ENCODE peak calls at places on chromosomes 7 and 10, in eight cellular contexts. One of them, this sample, is unnamed.

GRCh38 chr10:119305860-119306513 is 98.6 kb downstream of the GRK5 start:
- DNase-seq in GM06990: peak; percentile 80
- DNase-seq in lung: peak; percentile 51
- DNase-seq in body of pancreas: no peak
- DNase-seq in fibroblast of villous mesenchyme: peak; percentile 99
- DNase-seq in SK-N-SH: no peak
- DNase-seq in AG10803: peak; percentile 98
- DNase-seq in GM12865: peak; percentile 90
- DNase-seq in this sample: peak; percentile 72

GRCh38 chr7:118995395-118995794 is 770.9 kb downstream of the ANKRD7 start:
- DNase-seq in AG10803: no peak
- DNase-seq in SK-N-SH: no peak
- DNase-seq in GM06990: no peak
- DNase-seq in fibroblast of villous mesenchyme: peak; percentile 11
- DNase-seq in lung: no peak
- DNase-seq in body of pancreas: no peak
- DNase-seq in GM12865: no peak
- DNase-seq in this sample: no peak

GRCh38 chr7:36736827-36737211 is 12.5 kb upstream of the AOAH start:
- DNase-seq in AG10803: no peak
- DNase-seq in body of pancreas: no peak
- DNase-seq in GM12865: peak; percentile 74
- DNase-seq in GM06990: peak; percentile 40
- DNase-seq in SK-N-SH: no peak
- DNase-seq in fibroblast of villous mesenchyme: no peak
- DNase-seq in lung: no peak
- DNase-seq in this sample: no peak

GRCh38 chr10:104456817-104457657 is 103.4 kb downstream of the CFAP58 start:
- DNase-seq in lung: no peak
- DNase-seq in SK-N-SH: no peak
- DNase-seq in GM12865: peak; percentile 41
- DNase-seq in GM06990: peak; percentile 9
- DNase-seq in body of pancreas: no peak
- DNase-seq in fibroblast of villous mesenchyme: no peak
- DNase-seq in AG10803: no peak
- DNase-seq in this sample: no peak

GRCh38 chr10:18104223-18104872 is 35.9 kb upstream of the CACNB2 start:
- DNase-seq in body of pancreas: peak; percentile 69
- DNase-seq in lung: peak; percentile 35
- DNase-seq in SK-N-SH: peak; percentile 34
- DNase-seq in fibroblast of villous mesenchyme: peak; percentile 37
- DNase-seq in AG10803: peak; percentile 44
- DNase-seq in GM12865: peak; percentile 56
- DNase-seq in GM06990: peak; percentile 6
- DNase-seq in this sample: no peak

GRCh38 chr10:112898540-112899395 is 51.3 kb upstream of the TCF7L2 start:
- DNase-seq in AG10803: peak; percentile 20
- DNase-seq in lung: no peak
- DNase-seq in body of pancreas: peak; percentile 36
- DNase-seq in SK-N-SH: no peak
- DNase-seq in GM12865: no peak
- DNase-seq in fibroblast of villous mesenchyme: peak; percentile 42
- DNase-seq in GM06990: no peak
- DNase-seq in this sample: no peak

GRCh38 chr10:70267161-70267933 is 16.5 kb downstream of the NPFFR1 start:
- DNase-seq in SK-N-SH: no peak
- DNase-seq in AG10803: peak; percentile 96
- DNase-seq in body of pancreas: no peak
- DNase-seq in GM06990: no peak
- DNase-seq in lung: peak; percentile 37
- DNase-seq in fibroblast of villous mesenchyme: peak; percentile 96
- DNase-seq in GM12865: peak; percentile 41
- DNase-seq in this sample: peak; percentile 97

GRCh38 chr10:125060851-125061556 is 99.4 kb downstream of the CTBP2 start:
- DNase-seq in GM06990: peak; percentile 44
- DNase-seq in GM12865: peak; percentile 50
- DNase-seq in AG10803: peak; percentile 95
- DNase-seq in lung: peak; percentile 82
- DNase-seq in body of pancreas: peak; percentile 86
- DNase-seq in fibroblast of villous mesenchyme: peak; percentile 90
- DNase-seq in SK-N-SH: peak; percentile 86
- DNase-seq in this sample: peak; percentile 73

GRCh38 chr7:130921391-130922180 is 187.6 kb upstream of the KLF14 start:
- DNase-seq in AG10803: peak; percentile 85
- DNase-seq in body of pancreas: no peak
- DNase-seq in GM06990: no peak
- DNase-seq in SK-N-SH: no peak
- DNase-seq in GM12865: no peak
- DNase-seq in fibroblast of villous mesenchyme: peak; percentile 75
- DNase-seq in lung: no peak
- DNase-seq in this sample: peak; percentile 66

GRCh38 chr7:7103343-7104313 is 78.7 kb upstream of the C1GALT1 start:
- DNase-seq in fibroblast of villous mesenchyme: peak; percentile 72
- DNase-seq in SK-N-SH: peak; percentile 67
- DNase-seq in body of pancreas: no peak
- DNase-seq in GM12865: peak; percentile 73
- DNase-seq in AG10803: peak; percentile 83
- DNase-seq in lung: no peak
- DNase-seq in GM06990: no peak
- DNase-seq in this sample: peak; percentile 15

GRCh38 chr7:116177009-116177408 is 33.3 kb upstream of the TES start:
- DNase-seq in lung: no peak
- DNase-seq in GM12865: no peak
- DNase-seq in GM06990: no peak
- DNase-seq in fibroblast of villous mesenchyme: peak; percentile 61
- DNase-seq in AG10803: peak; percentile 78
- DNase-seq in SK-N-SH: no peak
- DNase-seq in body of pancreas: no peak
- DNase-seq in this sample: no peak

GRCh38 chr7:158386866-158387820 is 200.5 kb downstream of the PTPRN2 start:
- DNase-seq in GM06990: no peak
- DNase-seq in fibroblast of villous mesenchyme: no peak
- DNase-seq in body of pancreas: no peak
- DNase-seq in GM12865: no peak
- DNase-seq in SK-N-SH: no peak
- DNase-seq in AG10803: no peak
- DNase-seq in lung: no peak
- DNase-seq in this sample: no peak

GRCh38 chr7:91019686-91020385 is 244.4 kb upstream of the FZD1 start:
- DNase-seq in fibroblast of villous mesenchyme: no peak
- DNase-seq in GM06990: no peak
- DNase-seq in lung: no peak
- DNase-seq in GM12865: no peak
- DNase-seq in AG10803: no peak
- DNase-seq in body of pancreas: no peak
- DNase-seq in SK-N-SH: no peak
- DNase-seq in this sample: no peak

GRCh38 chr7:5797716-5798115 is 16.3 kb upstream of the RNF216 start:
- DNase-seq in fibroblast of villous mesenchyme: no peak
- DNase-seq in body of pancreas: no peak
- DNase-seq in GM06990: no peak
- DNase-seq in GM12865: no peak
- DNase-seq in AG10803: no peak
- DNase-seq in SK-N-SH: no peak
- DNase-seq in lung: no peak
- DNase-seq in this sample: no peak

GRCh38 chr7:20441346-20441745 is 110.6 kb downstream of the ITGB8 start:
- DNase-seq in lung: no peak
- DNase-seq in AG10803: no peak
- DNase-seq in body of pancreas: no peak
- DNase-seq in SK-N-SH: no peak
- DNase-seq in GM06990: no peak
- DNase-seq in GM12865: no peak
- DNase-seq in fibroblast of villous mesenchyme: no peak
- DNase-seq in this sample: no peak

DNA sequence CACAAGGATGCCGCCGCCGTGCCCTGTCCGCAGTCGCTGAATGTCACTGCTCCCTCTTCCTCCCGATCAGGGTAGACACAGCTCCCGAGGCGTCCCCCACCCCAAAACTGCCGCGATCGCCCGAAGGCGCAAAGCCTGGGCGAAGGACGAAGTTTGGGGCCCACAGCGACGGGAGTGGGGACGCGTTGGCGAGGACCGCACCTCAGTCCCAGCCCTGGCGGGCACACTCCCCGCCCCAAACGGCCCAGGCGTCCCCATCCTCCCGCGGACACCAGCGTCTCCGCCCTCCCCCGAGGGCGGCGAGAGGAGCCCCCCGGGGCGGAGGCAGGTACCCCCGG is 1.4 kb upstream of the KAT6B start:
- DNase-seq in lung: peak; percentile 40
- DNase-seq in AG10803: no peak
- DNase-seq in GM12865: peak; percentile 68
- DNase-seq in body of pancreas: no peak
- DNase-seq in fibroblast of villous mesenchyme: no peak
- DNase-seq in SK-N-SH: no peak
- DNase-seq in GM06990: peak; percentile 72
- DNase-seq in this sample: no peak
- H3K4me3 ChIP-seq in lung: peak overlapping the region; percentile 92
- H3K4me3 ChIP-seq in AG10803: peak overlapping the region; percentile 86
- H3K4me3 ChIP-seq in GM12865: peak overlapping the region; percentile 96
- H3K4me3 ChIP-seq in body of pancreas: peak overlapping the region; percentile 67
- H3K4me3 ChIP-seq in fibroblast of villous mesenchyme: peak overlapping the region; percentile 79
- H3K4me3 ChIP-seq in SK-N-SH: peak overlapping the region; percentile 95
- H3K4me3 ChIP-seq in GM06990: peak overlapping the region; percentile 91
- H3K4me3 ChIP-seq in this sample: peak overlapping the region; percentile 97

GRCh38 chr10:52949899-52950298 is 177.3 kb upstream of the MBL2 start:
- DNase-seq in fibroblast of villous mesenchyme: no peak
- DNase-seq in body of pancreas: no peak
- DNase-seq in SK-N-SH: no peak
- DNase-seq in AG10803: no peak
- DNase-seq in GM12865: peak; percentile 42
- DNase-seq in lung: no peak
- DNase-seq in GM06990: no peak
- DNase-seq in this sample: no peak

GRCh38 chr10:52954407-52954806 is 181.8 kb upstream of the MBL2 start:
- DNase-seq in body of pancreas: no peak
- DNase-seq in GM06990: no peak
- DNase-seq in GM12865: no peak
- DNase-seq in fibroblast of villous mesenchyme: no peak
- DNase-seq in SK-N-SH: no peak
- DNase-seq in AG10803: no peak
- DNase-seq in lung: no peak
- DNase-seq in this sample: no peak

GRCh38 chr10:52950578-52950977 is 178.0 kb upstream of the MBL2 start:
- DNase-seq in lung: no peak
- DNase-seq in SK-N-SH: no peak
- DNase-seq in body of pancreas: no peak
- DNase-seq in GM06990: no peak
- DNase-seq in fibroblast of villous mesenchyme: no peak
- DNase-seq in GM12865: peak; percentile 20
- DNase-seq in AG10803: no peak
- DNase-seq in this sample: no peak

GRCh38 chr10:52952391-52953079 is 180.0 kb upstream of the MBL2 start:
- DNase-seq in SK-N-SH: no peak
- DNase-seq in GM12865: no peak
- DNase-seq in lung: no peak
- DNase-seq in fibroblast of villous mesenchyme: peak; percentile 13
- DNase-seq in GM06990: no peak
- DNase-seq in body of pancreas: no peak
- DNase-seq in AG10803: no peak
- DNase-seq in this sample: no peak

DNA sequence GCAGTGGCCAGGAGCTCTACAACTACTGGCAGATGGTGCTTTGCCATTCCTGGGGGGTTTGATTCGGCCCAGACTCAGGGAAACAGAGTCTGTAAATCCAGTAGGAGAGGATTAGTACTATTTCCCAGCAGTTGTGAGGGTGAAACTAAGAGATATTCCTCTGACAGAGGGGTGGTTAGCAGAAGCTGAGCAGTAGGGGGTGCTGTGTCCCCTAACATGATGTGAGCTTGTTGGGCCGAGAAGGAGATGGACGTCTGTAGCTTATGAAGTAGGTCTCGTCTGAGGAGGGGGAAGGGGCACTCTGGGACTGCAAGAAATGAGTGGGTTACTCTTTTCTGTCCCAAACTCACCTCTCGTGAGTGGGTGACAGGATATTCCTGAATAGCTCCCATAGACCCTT is 179.2 kb upstream of the MBL2 start:
- DNase-seq in lung: peak; percentile 39
- DNase-seq in fibroblast of villous mesenchyme: peak; percentile 59
- DNase-seq in GM12865: peak; percentile 84
- DNase-seq in body of pancreas: peak; percentile 66
- DNase-seq in GM06990: no peak
- DNase-seq in SK-N-SH: no peak
- DNase-seq in AG10803: no peak
- DNase-seq in this sample: no peak
- TF ChIP-seq CTCF in lung: no peak
- TF ChIP-seq CTCF in fibroblast of villous mesenchyme: peak; percentile 59
- TF ChIP-seq CTCF in GM12865: peak; percentile 71
- TF ChIP-seq CTCF in body of pancreas: peak; percentile 23
- TF ChIP-seq CTCF in GM06990: peak; percentile 71
- TF ChIP-seq CTCF in SK-N-SH: peak; percentile 49
- TF ChIP-seq CTCF in AG10803: no peak
- TF ChIP-seq CTCF in this sample: peak; percentile 41

GRCh38 chr10:475709-476457 is 213.6 kb downstream of the DIP2C start:
- DNase-seq in GM12865: no peak
- DNase-seq in GM06990: no peak
- DNase-seq in fibroblast of villous mesenchyme: no peak
- DNase-seq in lung: no peak
- DNase-seq in body of pancreas: no peak
- DNase-seq in AG10803: no peak
- DNase-seq in SK-N-SH: no peak
- DNase-seq in this sample: no peak
- H3K4me3 ChIP-seq in GM12865: no peak overlapping the region
- H3K4me3 ChIP-seq in GM06990: no peak overlapping the region
- H3K4me3 ChIP-seq in fibroblast of villous mesenchyme: no peak overlapping the region
- H3K4me3 ChIP-seq in lung: no peak overlapping the region
- H3K4me3 ChIP-seq in body of pancreas: no peak overlapping the region
- H3K4me3 ChIP-seq in AG10803: no peak overlapping the region
- H3K4me3 ChIP-seq in SK-N-SH: no peak overlapping the region
- H3K4me3 ChIP-seq in this sample: no peak overlapping the region

DNA sequence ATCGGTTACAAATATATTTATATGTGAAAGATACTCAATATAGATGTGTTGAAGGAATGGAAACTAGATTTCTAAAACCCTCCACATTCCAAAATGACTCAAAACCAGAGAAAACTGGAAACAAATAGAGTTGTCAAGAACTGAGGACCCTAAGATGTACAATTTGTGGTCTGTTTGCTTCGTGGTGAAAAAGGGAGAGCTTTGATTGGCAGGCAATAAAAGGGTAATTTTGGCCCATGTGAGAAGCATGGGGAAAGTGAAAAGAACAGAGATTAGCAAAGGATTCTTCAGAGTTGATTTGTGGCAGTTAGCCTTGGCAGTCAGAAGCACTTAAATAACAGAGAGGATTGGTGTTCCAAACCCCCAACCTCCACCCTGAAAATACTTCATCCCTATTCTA is 37.1 kb upstream of the DKK1 start:
- DNase-seq in GM06990: no peak
- DNase-seq in AG10803: no peak
- DNase-seq in body of pancreas: no peak
- DNase-seq in lung: no peak
- DNase-seq in GM12865: no peak
- DNase-seq in SK-N-SH: no peak
- DNase-seq in fibroblast of villous mesenchyme: no peak
- DNase-seq in this sample: no peak
- TF ChIP-seq CTCF in GM06990: no peak
- TF ChIP-seq CTCF in AG10803: no peak
- TF ChIP-seq CTCF in body of pancreas: no peak
- TF ChIP-seq CTCF in lung: no peak
- TF ChIP-seq CTCF in GM12865: no peak
- TF ChIP-seq CTCF in SK-N-SH: no peak
- TF ChIP-seq CTCF in fibroblast of villous mesenchyme: no peak
- TF ChIP-seq CTCF in this sample: no peak